ENCODE peak calls at places on chromosomes 16 and 17, in five cellular contexts. I is heart left ventricle, T is adrenal gland, N is lung, J is ovary. A is an unnamed sample.
A peak's percentile ranks its signal among the peaks of the same experiment; 100 is the strongest.

GRCh38 chr16:75476817-75477216 is 12.3 kb upstream of the TMEM170A start:
- DNase-seq in I (no peak), T (no peak), N (no peak), J (no peak), A (no peak)

GRCh38 chr17:5194346-5194745 is 2.7 kb upstream of the ZNF594 start:
- DNase-seq in I (no peak), T (no peak), N (no peak), J (no peak), A (no peak)

GRCh38 chr16:53053967-53054669 is 673 bp upstream of the CHD9 start:
- DNase-seq in I (peak; percentile 70), T (peak; percentile 57), N (peak; percentile 41), J (peak; percentile 56), A (peak; percentile 48)

GRCh38 chr17:58624751-58625150 is 67.1 kb downstream of the TEX14 start:
- DNase-seq in I (no peak), T (no peak), N (no peak), J (no peak), A (no peak)

GRCh38 chr16:80954985-80955384 is 51.7 kb downstream of the CMC2 start:
- DNase-seq in I (no peak), T (peak; percentile 24), N (no peak), J (no peak), A (no peak)

GRCh38 chr17:44997733-44998520 is 29.8 kb upstream of the C1QL1 start:
- DNase-seq in I (peak; percentile 73), T (no peak), N (no peak), J (no peak), A (peak; percentile 25)

GRCh38 chr17:60145006-60145935 is 4.5 kb upstream of the CA4 start:
- DNase-seq in I (no peak), T (no peak), N (no peak), J (no peak), A (no peak)

GRCh38 chr17:16419929-16420271 is 4.5 kb downstream of the TRPV2 start:
- DNase-seq in I (no peak), T (no peak), N (no peak), J (no peak), A (no peak)

GRCh38 chr17:17300624-17301568 is 2.3 kb upstream of the NT5M start:
- DNase-seq in I (peak; percentile 64), T (peak; percentile 50), N (no peak), J (peak; percentile 69), A (peak; percentile 51)

GRCh38 chr16:20325005-20325404 is 2.3 kb downstream of the GP2 start:
- DNase-seq in I (no peak), T (no peak), N (no peak), J (no peak), A (no peak)

GRCh38 chr17:39921323-39921722 is 2.9 kb upstream of the GSDMB start:
- DNase-seq in I (no peak), T (no peak), N (no peak), J (no peak), A (no peak)

GRCh38 chr17:57862990-57863667 is 13.3 kb upstream of the MRPS23 start:
- DNase-seq in I (peak; percentile 26), T (no peak), N (no peak), J (no peak), A (no peak)

GRCh38 chr17:72407336-72408121 is 286.7 kb downstream of the SOX9 start:
- DNase-seq in I (peak; percentile 61), T (peak; percentile 78), N (peak; percentile 51), J (peak; percentile 11), A (peak; percentile 98)

GRCh38 chr16:77037696-77038347 is 153.2 kb upstream of the MON1B start:
- DNase-seq in I (no peak), T (no peak), N (no peak), J (no peak), A (no peak)

GRCh38 chr17:1159781-1160180 is 20.0 kb downstream of the ABR start:
- DNase-seq in I (no peak), T (no peak), N (no peak), J (no peak), A (no peak)

GRCh38 chr17:7910711-7911110 is 5.4 kb downstream of the RNF227 start:
- DNase-seq in I (no peak), T (no peak), N (no peak), J (no peak), A (no peak)

GRCh38 chr16:70258946-70259345 is 7.2 kb upstream of the EXOSC6 start:
- DNase-seq in I (no peak), T (no peak), N (no peak), J (no peak), A (no peak)

GRCh38 chr17:73536700-73537680 is 107.3 kb downstream of the SDK2 start:
- DNase-seq in I (no peak), T (no peak), N (no peak), J (no peak), A (no peak)

GRCh38 chr17:28946239-28946638 is 5.1 kb downstream of the PHF12 start:
- DNase-seq in I (no peak), T (no peak), N (no peak), J (no peak), A (peak; percentile 85)

GRCh38 chr16:64346080-64346479 is 775.8 kb downstream of the CDH11 start:
- DNase-seq in I (no peak), T (no peak), N (no peak), J (no peak), A (no peak)

GRCh38 chr17:81966343-81967243 is 5.6 kb upstream of the NOTUM start:
- DNase-seq in I (peak; percentile 86), T (peak; percentile 47), N (peak; percentile 39), J (peak; percentile 75), A (no peak)

GRCh38 chr17:44095647-44096496 is 25.3 kb downstream of the G6PC3 start:
- DNase-seq in I (peak; percentile 82), T (peak; percentile 64), N (peak; percentile 51), J (peak; percentile 74), A (peak; percentile 94)

GRCh38 chr17:82602986-82603385 is 45.3 kb downstream of the WDR45B start:
- DNase-seq in I (peak; percentile 11), T (no peak), N (no peak), J (no peak), A (no peak)

DNA sequence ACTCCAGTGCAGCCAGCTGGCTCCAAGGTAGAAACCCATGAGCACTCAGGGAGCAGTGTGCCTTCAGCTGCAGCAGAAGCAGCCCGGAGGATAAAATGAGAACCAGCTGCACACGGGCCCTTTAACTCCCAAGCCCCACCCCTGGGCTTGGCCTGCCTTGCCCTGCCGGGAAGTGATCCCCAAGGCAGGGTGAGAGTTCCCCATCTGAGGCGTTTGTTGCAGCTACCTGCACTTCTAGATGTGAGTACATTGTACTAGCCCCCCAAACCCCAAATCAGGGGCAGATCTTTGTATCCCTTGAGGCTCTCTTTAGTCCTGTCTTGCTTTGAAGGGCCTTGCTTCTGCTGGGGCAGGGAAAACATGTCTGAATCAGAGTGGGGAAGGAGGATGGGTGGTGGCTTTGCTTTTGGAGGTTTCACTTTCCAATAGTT is at the start of gene MVP:
- DNase-seq in I (peak; percentile 82), T (peak; percentile 84), N (peak; percentile 77), J (peak; percentile 68), A (peak; percentile 59)
- H3K4me1 ChIP-seq in I (peaks cover 68% of the 10 kb centered on the region), T (peaks cover 77% of the 10 kb centered on the region), N (peaks cover 5% of the 10 kb centered on the region), J (peaks cover 20% of the 10 kb centered on the region), A (peaks cover 44% of the 10 kb centered on the region)

GRCh38 chr17:37190493-37190892 is 185.3 kb upstream of the C17orf78 start:
- DNase-seq in I (no peak), T (no peak), N (no peak), J (no peak), A (no peak)
- TF ChIP-seq CTCF in I (no peak), T (no peak), N (no peak), J (no peak), A (no peak)

DNA sequence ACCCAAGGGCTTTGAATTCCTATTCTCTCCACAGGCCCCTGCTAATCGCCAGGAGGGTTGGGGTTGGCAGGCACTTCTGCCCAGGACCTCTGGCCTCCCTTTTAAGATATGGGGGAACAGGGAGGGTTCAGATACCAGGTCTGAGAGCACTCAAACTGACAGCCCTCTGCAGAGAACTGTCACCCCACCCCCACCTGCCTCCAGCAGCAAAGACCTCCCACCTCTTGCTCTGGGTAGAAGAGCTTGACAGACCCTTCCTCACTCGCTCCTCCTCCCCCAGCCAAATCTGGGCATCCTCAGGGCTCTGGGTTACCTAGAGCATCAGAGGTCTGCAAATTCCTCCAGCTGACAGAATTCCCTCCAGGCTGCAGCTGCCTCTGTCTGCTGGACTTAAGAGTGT is 11.7 kb downstream of the CDH3 start:
- DNase-seq in I (no peak), T (no peak), N (no peak), J (no peak), A (no peak)
- H3K27ac ChIP-seq in I (no peak overlapping the region), T (no peak overlapping the region), N (no peak overlapping the region), J (no peak overlapping the region), A (no peak overlapping the region)

GRCh38 chr16:57264381-57264780 is 19.3 kb downstream of the ARL2BP start:
- DNase-seq in I (no peak), T (no peak), N (no peak), J (no peak), A (no peak)
- H3K4me1 ChIP-seq in I (peaks cover 50% of the 10 kb centered on the region), T (no peaks in the 10 kb centered on the region), N (no peaks in the 10 kb centered on the region), J (peaks cover 2% of the 10 kb centered on the region), A (peaks cover 9% of the 10 kb centered on the region)

GRCh38 chr16:23185661-23186060 is 3.1 kb downstream of the SCNN1G start:
- DNase-seq in I (peak; percentile 23), T (no peak), N (no peak), J (no peak), A (no peak)

GRCh38 chr16:23182206-23182674 is 305 bp upstream of the SCNN1G start:
- DNase-seq in I (peak; percentile 75), T (peak; percentile 65), N (peak; percentile 84), J (peak; percentile 35), A (peak; percentile 88)

GRCh38 chr16:23181506-23181905 is 1.0 kb upstream of the SCNN1G start:
- DNase-seq in I (no peak), T (no peak), N (no peak), J (no peak), A (peak; percentile 53)

GRCh38 chr16:23183486-23183862 is 929 bp downstream of the SCNN1G start:
- DNase-seq in I (no peak), T (no peak), N (no peak), J (no peak), A (no peak)

DNA sequence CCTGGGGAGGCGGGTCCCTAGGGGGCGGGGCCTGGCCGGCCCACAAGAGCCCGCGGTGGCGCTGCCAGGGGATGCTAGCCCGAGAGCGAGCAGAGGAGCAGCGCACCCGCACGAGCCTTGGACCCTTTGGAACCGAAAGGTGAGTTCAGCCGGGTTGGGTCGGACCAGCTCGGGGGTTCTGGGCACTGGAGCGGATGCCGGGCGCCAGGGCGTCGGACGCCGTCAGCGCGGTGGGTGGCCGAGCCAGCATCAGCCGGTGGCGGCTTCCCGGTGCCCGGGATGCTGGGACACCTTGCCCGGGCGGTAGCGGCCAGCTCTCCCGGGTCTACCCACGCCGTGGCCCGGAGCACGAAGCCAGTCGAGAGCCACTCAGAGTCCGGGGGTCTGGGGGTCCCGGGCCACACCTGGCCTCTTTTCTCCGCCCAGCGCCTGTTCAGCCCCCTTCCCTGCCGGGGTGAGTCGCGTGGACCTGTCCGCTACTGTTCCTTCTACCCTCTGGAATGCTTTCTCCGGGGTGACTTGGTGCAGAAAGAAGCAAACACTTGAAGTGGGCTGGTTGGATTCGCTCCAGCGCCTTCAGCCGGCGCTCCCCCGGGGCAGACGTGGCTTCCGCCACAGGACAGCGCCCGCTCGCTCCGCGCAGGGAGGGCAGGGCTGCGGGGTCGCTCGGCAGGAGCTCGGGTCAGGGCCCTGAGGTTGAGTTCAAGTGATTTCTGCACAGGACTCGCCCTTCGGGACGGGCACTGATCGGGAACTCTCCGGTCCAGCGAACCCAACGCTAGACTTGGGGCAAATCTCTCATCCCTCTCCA is at the start of gene SCNN1G:
- DNase-seq in I (peak; percentile 25), T (no peak), N (peak; percentile 67), J (no peak), A (peak; percentile 36)
- TF ChIP-seq CTCF in I (peak; percentile 49), T (no peak), N (no peak), J (no peak), A (no peak)